ENCODE peak calls at places on chromosome 15, in four cellular contexts. V, M, I and T are unnamed samples.

GRCh38 chr15:92883643-92884458 is 16.3 kb upstream of the CHD2 start:
- DNase-seq in M (no peak), I (no peak), V (no peak), T (no peak)

GRCh38 chr15:68449389-68449788 is 17.4 kb upstream of the ITGA11 start:
- DNase-seq in I (no peak), M (no peak), V (no peak), T (no peak)

GRCh38 chr15:42133892-42134502 is 22.4 kb downstream of the PLA2G4F start:
- DNase-seq in M (peak), I (no peak), V (no peak), T (peak)

GRCh38 chr15:70092462-70092850 is 5.3 kb downstream of the TLE3 start:
- DNase-seq in I (no peak), M (no peak), V (no peak), T (no peak)

GRCh38 chr15:51735611-51736010 is 1.8 kb downstream of the LYSMD2 start:
- DNase-seq in I (no peak), V (no peak), M (no peak), T (no peak)

GRCh38 chr15:52295421-52295991 is at the start of gene MYO5C:
- DNase-seq in I (peak), V (peak), M (peak), T (peak)

GRCh38 chr15:49918106-49918505 is 200.9 kb downstream of the ATP8B4 start:
- DNase-seq in V (no peak), I (no peak), M (no peak), T (no peak)

GRCh38 chr15:48285329-48286214 is 45.7 kb upstream of the DUT start:
- DNase-seq in M (peak), I (peak), V (peak), T (peak)

GRCh38 chr15:69827751-69828150 is 270.0 kb downstream of the TLE3 start:
- DNase-seq in V (no peak), M (no peak), I (no peak), T (no peak)

GRCh38 chr15:98648654-98649537 is 557 bp downstream of the IGF1R start:
- DNase-seq in I (no peak), M (peak), V (peak), T (peak)

GRCh38 chr15:45612790-45613415 is 21.9 kb upstream of the SQOR start:
- DNase-seq in V (no peak), I (no peak), M (no peak), T (no peak)

GRCh38 chr15:45606841-45607240 is 19.7 kb downstream of the BLOC1S6 start:
- DNase-seq in I (no peak), V (no peak), M (no peak), T (no peak)

GRCh38 chr15:45606413-45606812 is 19.2 kb downstream of the BLOC1S6 start:
- DNase-seq in I (no peak), V (no peak), M (no peak), T (no peak)

GRCh38 chr15:45616901-45617323 is 17.9 kb upstream of the SQOR start:
- DNase-seq in V (no peak), I (peak), M (no peak), T (no peak)

DNA sequence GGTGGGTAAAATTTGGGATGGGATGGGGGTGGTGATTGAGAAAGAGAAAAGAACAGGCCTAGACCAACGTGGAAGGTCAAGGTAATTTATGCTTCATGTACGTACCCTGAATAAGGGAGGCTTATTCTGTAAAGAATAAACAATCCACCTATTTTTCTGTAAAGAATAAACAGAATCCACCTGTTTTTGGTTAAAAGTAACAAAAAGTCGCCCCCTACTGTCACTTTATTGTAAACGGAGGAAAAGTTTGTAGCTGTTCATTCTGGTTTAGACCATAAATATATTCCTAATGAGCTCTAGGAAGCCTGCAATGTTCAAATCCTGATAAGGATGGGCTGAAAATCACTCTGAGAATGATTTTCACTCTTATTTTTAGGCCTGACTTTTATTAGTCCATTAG is 23.5 kb upstream of the SQOR start:
- DNase-seq in M (no peak), I (peak), V (no peak), T (no peak)
- TF ChIP-seq CTCF in M (no peak), I (peak), V (peak), T (peak)

DNA sequence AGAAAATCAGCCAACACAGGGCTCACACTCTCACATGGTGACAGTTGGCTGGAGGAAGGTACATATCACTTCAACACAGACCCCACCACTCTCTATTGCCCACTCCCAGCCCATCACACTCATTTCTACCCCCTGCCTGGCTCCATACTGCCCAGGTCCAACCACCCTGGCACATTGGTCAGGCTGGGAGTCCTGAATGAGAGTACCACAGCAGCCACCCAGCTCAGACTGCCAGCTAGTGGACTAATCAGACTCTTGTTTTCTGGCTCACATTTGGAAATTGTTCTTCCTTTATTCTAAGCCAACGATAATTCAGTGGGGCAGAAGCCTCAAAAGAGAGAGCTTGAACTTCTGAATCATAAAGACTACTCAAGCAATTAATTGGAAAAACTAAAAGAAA is 20.0 kb downstream of the MRPL46 start:
- DNase-seq in M (no peak), V (no peak), I (no peak), T (no peak)
- TF ChIP-seq CTCF in M (no peak), V (no peak), I (no peak), T (no peak)

GRCh38 chr15:89767411-89767915 is 8.7 kb upstream of the MESP2 start:
- DNase-seq in V (no peak), I (peak), M (peak), T (no peak)
- TF ChIP-seq CTCF in V (no peak), I (no peak), M (no peak), T (no peak)

GRCh38 chr15:58258501-58259274 is 120.5 kb downstream of the AQP9 start:
- DNase-seq in V (no peak), I (no peak), M (no peak), T (no peak)
- TF ChIP-seq CTCF in V (no peak), I (no peak), M (no peak), T (no peak)

GRCh38 chr15:75042730-75043508 is 19.5 kb downstream of the PPCDC start:
- DNase-seq in M (peak), I (peak), V (peak), T (peak)
- TF ChIP-seq CTCF in M (peak), I (peak), V (peak), T (peak)

GRCh38 chr15:101134780-101135179 is 117.1 kb downstream of the CHSY1 start:
- DNase-seq in M (no peak), I (no peak), V (no peak), T (no peak)

GRCh38 chr15:101135532-101136166 is 116.2 kb downstream of the CHSY1 start:
- DNase-seq in M (no peak), V (no peak), I (no peak), T (no peak)

GRCh38 chr15:101133181-101133460 is 118.7 kb downstream of the CHSY1 start:
- DNase-seq in I (no peak), M (no peak), V (no peak), T (no peak)

GRCh38 chr15:101132390-101133180 is 119.3 kb downstream of the CHSY1 start:
- DNase-seq in I (no peak), M (no peak), V (no peak), T (no peak)

GRCh38 chr15:101133751-101134261 is 118.0 kb downstream of the CHSY1 start:
- DNase-seq in I (no peak), M (no peak), V (no peak), T (no peak)
- TF ChIP-seq CTCF in I (no peak), M (no peak), V (no peak), T (no peak)

GRCh38 chr15:91291673-91292072 is 191.6 kb downstream of the SV2B start:
- DNase-seq in V (no peak), I (no peak), M (no peak), T (no peak)

GRCh38 chr15:91294795-91295194 is 194.7 kb downstream of the SV2B start:
- DNase-seq in M (no peak), I (no peak), V (no peak), T (no peak)

GRCh38 chr15:91290553-91290952 is 190.5 kb downstream of the SV2B start:
- DNase-seq in I (no peak), M (no peak), V (no peak), T (no peak)

DNA sequence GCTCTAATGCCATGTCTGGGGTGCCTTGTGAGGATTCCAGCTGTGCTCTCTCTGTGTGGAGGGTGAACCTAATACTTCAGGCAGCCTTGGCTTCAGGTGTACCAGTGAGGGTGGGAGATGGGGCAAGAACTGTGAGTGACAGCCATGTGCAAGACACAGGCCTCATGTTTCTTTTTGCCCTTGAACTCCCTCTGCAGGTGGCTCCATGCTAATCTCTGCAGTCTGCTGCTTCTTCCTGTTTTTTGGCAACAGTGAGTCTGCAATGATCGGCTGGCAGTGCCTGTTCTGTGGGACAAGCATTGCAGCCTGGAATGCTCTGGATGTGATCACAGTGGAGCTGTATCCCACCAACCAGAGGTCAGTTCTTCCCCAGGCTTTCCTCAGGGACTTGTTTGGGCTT is 189.3 kb downstream of the SV2B start:
- DNase-seq in V (no peak), M (no peak), I (no peak), T (no peak)
- TF ChIP-seq CTCF in V (no peak), M (no peak), I (no peak), T (no peak)

GRCh38 chr15:87816811-87817210 is 439.7 kb downstream of the NTRK3 start:
- DNase-seq in M (no peak), V (no peak), I (no peak), T (no peak)

GRCh38 chr15:87816016-87816415 is 440.5 kb downstream of the NTRK3 start:
- DNase-seq in I (no peak), V (no peak), M (no peak), T (no peak)

GRCh38 chr15:87817553-87817952 is 439.0 kb downstream of the NTRK3 start:
- DNase-seq in I (no peak), M (no peak), V (no peak), T (no peak)
- TF ChIP-seq CTCF in I (no peak), M (no peak), V (no peak), T (no peak)

GRCh38 chr15:27989428-27989827 is 109.7 kb downstream of the OCA2 start:
- DNase-seq in I (no peak), V (no peak), M (no peak), T (no peak)
- TF ChIP-seq CTCF in I (no peak), V (no peak), M (no peak), T (no peak)

DNA sequence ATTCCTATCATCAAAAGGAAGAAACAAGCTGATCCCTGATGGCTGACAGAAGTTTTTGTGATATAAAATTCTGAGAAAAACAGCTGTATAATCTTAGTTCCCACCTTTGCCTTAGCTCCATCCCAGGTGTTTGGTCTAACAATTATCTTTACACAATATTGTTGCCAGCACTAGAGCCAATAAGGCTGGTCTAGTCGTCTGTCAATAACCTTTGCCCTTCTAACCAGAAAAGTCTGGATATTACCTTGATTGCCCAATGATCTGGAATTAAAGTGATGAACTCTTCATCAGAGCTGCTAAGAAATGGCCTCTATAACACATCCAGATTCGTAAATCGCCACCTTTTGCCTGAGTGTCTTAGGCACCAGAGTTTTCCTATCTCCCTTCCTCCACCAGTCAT is 98.4 kb downstream of the FMN1 start:
- DNase-seq in V (no peak), M (no peak), I (no peak), T (no peak)
- TF ChIP-seq CTCF in V (no peak), M (no peak), I (no peak), T (no peak)